ENCODE peak calls at places on chromosomes 4 and X, in five cellular contexts. O is CD8-positive, alpha-beta T cell; L is suprapubic skin; X is iPS DF 6.9; R is Karpas-422. P is an unnamed sample.

GRCh38 chrX:19030805-19031204 is 46.9 kb upstream of the PHKA2 start:
- DNase-seq in O (no peak), L (no peak), X (no peak), R (no peak), P (no peak)

GRCh38 chr4:173001571-173001970 is 167.0 kb upstream of the GALNT7 start:
- DNase-seq in O (no peak), L (no peak), X (no peak), R (no peak), P (no peak)

GRCh38 chr4:141713771-141714445 is 77.5 kb downstream of the IL15 start:
- DNase-seq in O (no peak), L (no peak), X (no peak), R (no peak), P (no peak)

GRCh38 chrX:52280812-52281211 is 88.0 kb upstream of the XAGE2 start:
- DNase-seq in O (no peak), L (no peak), X (no peak), R (no peak), P (no peak)

GRCh38 chrX:100328342-100328741 is 81.7 kb downstream of the PCDH19 start:
- DNase-seq in O (no peak), L (no peak), X (no peak), R (no peak), P (no peak)

GRCh38 chr4:1566838-1567518 is 117.1 kb downstream of the FAM53A start:
- DNase-seq in O (no peak), L (no peak), X (no peak), R (no peak), P (no peak)

GRCh38 chr4:106365613-106366012 is 3.0 kb downstream of the GIMD1 start:
- DNase-seq in O (no peak), L (no peak), X (no peak), R (no peak), P (no peak)

GRCh38 chr4:39068907-39069306 is 6.9 kb downstream of the KLHL5 start:
- DNase-seq in O (no peak), L (no peak), X (no peak), R (no peak), P (no peak)

GRCh38 chr4:102343964-102344519 is 1.2 kb downstream of the SLC39A8 start:
- DNase-seq in O (peak; percentile 6), L (no peak), X (no peak), R (peak; percentile 75), P (no peak)

GRCh38 chr4:94214703-94215360 is 7.2 kb downstream of the SMARCAD1 start:
- DNase-seq in O (no peak), L (no peak), X (no peak), R (no peak), P (no peak)

GRCh38 chr4:98506462-98507132 is 151.8 kb downstream of the TSPAN5 start:
- DNase-seq in O (no peak), L (no peak), X (peak; percentile 22), R (peak; percentile 56), P (peak; percentile 14)

GRCh38 chrX:68238568-68238967 is 194.7 kb downstream of the OPHN1 start:
- DNase-seq in O (no peak), L (no peak), X (no peak), R (peak; percentile 70), P (peak; percentile 33)

GRCh38 chr4:4427886-4428285 is 41.0 kb downstream of the NSG1 start:
- DNase-seq in O (no peak), L (no peak), X (no peak), R (no peak), P (no peak)

GRCh38 chrX:40243699-40244098 is 145.9 kb upstream of the BCOR start:
- DNase-seq in O (no peak), L (no peak), X (no peak), R (no peak), P (peak; percentile 83)

GRCh38 chr4:172979332-172979731 is 189.3 kb upstream of the GALNT7 start:
- DNase-seq in O (no peak), L (no peak), X (no peak), R (no peak), P (no peak)

GRCh38 chrX:77160301-77160700 is 286.9 kb upstream of the FGF16 start:
- DNase-seq in O (peak; percentile 14), L (no peak), X (peak; percentile 7), R (peak; percentile 77), P (peak; percentile 16)

GRCh38 chrX:44506688-44507087 is 36.0 kb downstream of the FUNDC1 start:
- DNase-seq in O (no peak), L (no peak), X (no peak), R (no peak), P (no peak)

GRCh38 chr4:182019148-182019652 is 224.0 kb upstream of the TENM3 start:
- DNase-seq in O (no peak), L (no peak), X (no peak), R (no peak), P (no peak)

GRCh38 chr4:55183926-55184599 is 58.7 kb upstream of the KDR start:
- DNase-seq in O (no peak), L (no peak), X (no peak), R (no peak), P (peak; percentile 56)

GRCh38 chr4:88792268-88792781 is 94.7 kb upstream of the NAP1L5 start:
- DNase-seq in O (no peak), L (no peak), X (no peak), R (no peak), P (no peak)

GRCh38 chrX:9498236-9498635 is 33.4 kb downstream of the TBL1X start:
- DNase-seq in O (no peak), L (no peak), X (no peak), R (no peak), P (no peak)

GRCh38 chr4:170242471-170242870 is 152.7 kb upstream of the AADAT start:
- DNase-seq in O (no peak), L (no peak), X (no peak), R (no peak), P (no peak)

GRCh38 chr4:5885733-5886132 is 7.2 kb downstream of the CRMP1 start:
- DNase-seq in O (no peak), L (no peak), X (no peak), R (peak; percentile 89), P (no peak)

GRCh38 chr4:5888222-5888701 is 4.6 kb downstream of the CRMP1 start:
- DNase-seq in O (no peak), L (no peak), X (no peak), R (no peak), P (peak; percentile 67)

GRCh38 chr4:5888706-5889696 is 3.9 kb downstream of the CRMP1 start:
- DNase-seq in O (no peak), L (no peak), X (no peak), R (peak; percentile 37), P (no peak)

GRCh38 chr4:5887011-5887360 is 5.9 kb downstream of the CRMP1 start:
- DNase-seq in O (no peak), L (no peak), X (no peak), R (peak; percentile 49), P (no peak)

DNA sequence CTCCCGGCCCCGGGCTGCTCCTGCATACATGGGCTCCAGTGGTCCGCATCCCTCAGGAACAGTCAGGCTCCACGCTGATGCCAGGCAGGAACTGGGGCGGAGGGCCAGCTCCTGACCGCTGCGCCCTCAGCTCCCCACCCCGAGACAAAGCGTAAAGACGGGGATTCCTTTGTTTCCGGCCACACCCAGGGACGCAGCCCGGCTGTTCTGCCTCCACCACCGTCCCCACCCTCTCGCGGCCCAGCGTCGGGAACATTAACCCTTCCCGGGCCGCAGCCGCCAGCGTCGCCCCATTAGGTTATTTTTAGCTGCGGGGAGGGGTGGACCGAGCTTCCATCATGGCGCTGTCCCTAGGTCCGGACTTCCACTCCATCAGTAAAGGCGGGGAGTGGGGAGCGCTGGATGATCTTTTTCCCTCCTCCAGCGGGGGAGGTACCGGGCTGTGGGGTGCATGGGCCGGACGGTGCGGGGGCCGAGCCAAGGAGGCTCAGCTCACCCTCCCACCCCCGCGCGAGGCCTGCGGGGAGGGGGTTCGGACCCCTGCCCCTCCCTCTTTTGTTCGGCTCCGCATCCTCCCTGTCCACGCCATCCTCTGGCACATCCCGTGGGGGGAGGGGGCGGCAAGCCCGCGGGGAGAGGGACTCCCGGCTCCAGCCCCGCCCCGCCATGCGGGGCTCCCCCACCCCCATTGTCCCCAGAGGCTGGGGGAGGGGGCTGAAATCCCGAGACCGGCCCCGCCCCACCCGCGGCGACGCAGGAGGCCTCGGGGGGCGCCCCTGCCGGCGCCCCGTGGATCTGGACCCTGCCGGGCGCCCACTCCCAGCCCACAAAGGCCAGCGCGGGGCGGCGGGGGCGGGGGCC is 5.3 kb downstream of the CRMP1 start:
- DNase-seq in O (no peak), L (no peak), X (no peak), R (peak; percentile 32), P (peak; percentile 78)
- H3K4me3 ChIP-seq in O (no peak overlapping the region), L (peak overlapping the region; percentile 50), X (peak overlapping the region; percentile 91), R (peak overlapping the region; percentile 16), P (peak overlapping the region; percentile 93)

DNA sequence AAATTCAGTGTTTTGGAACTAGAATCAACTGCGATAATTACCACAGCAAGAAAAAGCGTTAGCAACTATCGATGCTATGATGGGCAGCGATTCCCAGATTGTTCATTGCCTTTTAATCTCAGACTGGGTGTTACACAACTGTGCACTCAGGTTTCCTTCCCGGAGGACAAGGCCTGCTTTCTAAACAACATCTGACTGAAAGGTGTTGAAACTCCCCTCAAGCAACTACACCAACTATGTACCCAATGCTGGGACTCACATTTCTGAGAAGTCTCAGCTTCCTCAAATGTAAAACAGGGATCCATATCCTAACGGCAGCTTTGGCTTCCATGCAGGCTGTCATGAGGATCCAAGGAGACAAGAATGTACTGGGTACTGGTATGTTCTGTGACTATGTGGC is 8.2 kb downstream of the GABRE start:
- DNase-seq in O (no peak), L (no peak), X (no peak), R (no peak), P (no peak)
- H3K9me3 ChIP-seq in O (no peaks in the 10 kb centered on the region), L (no peaks in the 10 kb centered on the region), X (no peaks in the 10 kb centered on the region), R (no peaks in the 10 kb centered on the region), P (no peaks in the 10 kb centered on the region)

GRCh38 chrX:6226646-6227444 is 1.8 kb downstream of the NLGN4X start:
- DNase-seq in O (no peak), L (no peak), X (no peak), R (peak; percentile 67), P (no peak)

GRCh38 chrX:6227445-6227820 is 1.2 kb downstream of the NLGN4X start:
- DNase-seq in O (no peak), L (no peak), X (no peak), R (peak; percentile 75), P (no peak)

GRCh38 chrX:6226053-6226645 is 2.5 kb downstream of the NLGN4X start:
- DNase-seq in O (no peak), L (no peak), X (no peak), R (no peak), P (no peak)

GRCh38 chrX:6223516-6223915 is 5.2 kb downstream of the NLGN4X start:
- DNase-seq in O (no peak), L (no peak), X (no peak), R (peak; percentile 90), P (no peak)

GRCh38 chrX:6225307-6226052 is 3.2 kb downstream of the NLGN4X start:
- DNase-seq in O (no peak), L (no peak), X (no peak), R (peak; percentile 76), P (no peak)
- H3K4me3 ChIP-seq in O (no peak overlapping the region), L (peak overlapping the region; percentile 39), X (peak overlapping the region; percentile 98), R (peak overlapping the region; percentile 94), P (no peak overlapping the region)

DNA sequence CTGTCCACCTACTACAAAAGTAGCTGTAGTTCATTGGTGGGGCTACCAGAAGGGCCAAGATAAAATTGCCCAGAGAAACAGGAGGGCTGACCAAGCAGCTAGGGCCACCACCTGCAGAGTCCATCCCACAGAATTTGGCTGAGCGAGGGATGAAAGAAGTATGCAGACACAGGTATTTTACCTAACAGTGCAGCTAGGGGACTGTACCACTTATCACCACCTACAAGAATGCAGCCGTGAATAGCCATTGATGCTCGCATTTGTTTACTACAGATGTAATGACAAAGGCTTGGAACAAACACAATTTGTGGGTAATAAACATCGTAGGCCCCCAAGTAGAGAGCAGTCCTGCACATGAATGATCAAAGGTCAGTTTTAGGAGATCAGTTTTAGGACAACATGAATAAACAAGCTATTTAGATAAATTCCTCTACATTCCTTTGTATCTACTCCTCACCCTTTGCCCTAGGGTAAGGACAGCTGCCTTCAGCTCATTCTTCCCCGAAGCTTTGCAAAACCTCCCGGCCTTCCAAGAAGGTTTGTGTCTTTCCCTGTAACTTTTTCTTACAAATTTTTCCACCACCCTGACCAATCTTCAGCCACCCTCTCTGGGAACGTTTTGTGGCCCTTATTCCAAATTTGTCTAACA is 49.5 kb downstream of the ZNF718 start:
- DNase-seq in O (no peak), L (no peak), X (peak; percentile 45), R (no peak), P (no peak)
- H3K9me3 ChIP-seq in O (peaks cover 45% of the 10 kb centered on the region), L (peaks cover 59% of the 10 kb centered on the region), X (no peaks in the 10 kb centered on the region), R (peaks cover 16% of the 10 kb centered on the region), P (peaks cover 18% of the 10 kb centered on the region)

P was measured in SJCRH30.